ENCODE peak calls at places on chromosome 1, in six cellular contexts. R is epithelial cell of esophagus, Z is left ventricle myocardium inferior, Q is Ammon's horn, I is T-cell, X is GM12865. S is an unnamed sample.

GRCh38 chr1:198669023-198669698 is 30.3 kb downstream of the PTPRC start:
- DNase-seq in I (no peak), R (peak), X (peak), Q (no peak), Z (no peak), S (no peak)

GRCh38 chr1:203320546-203321272 is 15.4 kb downstream of the BTG2 start:
- DNase-seq in Z (peak), Q (no peak), I (peak), R (peak), X (peak), S (peak)

GRCh38 chr1:38178236-38178635 is 131.6 kb upstream of the POU3F1 start:
- DNase-seq in Z (no peak), Q (no peak), R (no peak), X (no peak), I (no peak), S (no peak)

GRCh38 chr1:65508051-65508450 is 87.6 kb downstream of the LEPR start:
- DNase-seq in R (no peak), Z (no peak), X (no peak), Q (no peak), I (no peak), S (no peak)

GRCh38 chr1:185926562-185926961 is 192.4 kb downstream of the HMCN1 start:
- DNase-seq in R (peak), Q (no peak), I (no peak), Z (no peak), X (no peak), S (no peak)

GRCh38 chr1:89546082-89546889 is 21.7 kb downstream of the LRRC8B start:
- DNase-seq in Z (no peak), X (no peak), I (no peak), R (peak), Q (no peak), S (no peak)

GRCh38 chr1:110492573-110492972 is 26.4 kb downstream of the KCNA10 start:
- DNase-seq in I (no peak), Z (no peak), R (no peak), Q (no peak), X (no peak), S (no peak)

GRCh38 chr1:167439301-167439988 is 78.9 kb downstream of the CD247 start:
- DNase-seq in X (peak), I (peak), R (peak), Z (no peak), Q (peak), S (no peak)

GRCh38 chr1:211472724-211473123 is 19.2 kb downstream of the RD3 start:
- DNase-seq in R (peak), Q (no peak), I (no peak), Z (no peak), X (no peak), S (no peak)

GRCh38 chr1:26853156-26853555 is 9.8 kb upstream of the SFN start:
- DNase-seq in R (peak), Q (peak), X (peak), I (peak), Z (peak), S (peak)

GRCh38 chr1:159945483-159946241 is at the start of gene IGSF9:
- DNase-seq in Q (peak), I (peak), Z (peak), R (peak), X (peak), S (peak)